ENCODE peak calls at places on chromosomes 7 and 10, in six cellular contexts. T is prostate gland, J is GM23338, E is Panc1, Y is transverse colon, X is K562. M is an unnamed sample.
A peak's percentile ranks its signal among the peaks of the same experiment; 100 is the strongest.

GRCh38 chr10:14369881-14370280 is 39.2 kb upstream of the FRMD4A start:
- DNase-seq in T (no peak), J (no peak), E (no peak), Y (no peak), X (no peak), M (no peak)

GRCh38 chr10:119871881-119872609 is 598 bp downstream of the MCMBP start:
- DNase-seq in T (peak; percentile 33), J (peak; percentile 81), E (no peak), Y (peak; percentile 70), X (peak; percentile 14), M (peak; percentile 65)

GRCh38 chr7:98754041-98754479 is 115.8 kb downstream of the TMEM130 start:
- DNase-seq in T (no peak), J (peak; percentile 91), E (no peak), Y (no peak), X (no peak), M (no peak)

GRCh38 chr7:158829021-158829341 is 328 bp downstream of the ESYT2 start:
- DNase-seq in T (peak; percentile 30), J (peak; percentile 78), E (no peak), Y (no peak), X (no peak), M (peak; percentile 65)

GRCh38 chr10:18793951-18794350 is 134.7 kb downstream of the ARL5B start:
- DNase-seq in T (no peak), J (peak; percentile 54), E (no peak), Y (no peak), X (no peak), M (no peak)

GRCh38 chr7:99525713-99526440 is 21.4 kb downstream of the ZKSCAN5 start:
- DNase-seq in T (no peak), J (peak; percentile 54), E (no peak), Y (peak; percentile 17), X (no peak), M (no peak)

GRCh38 chr7:24572421-24573007 is 738 bp upstream of the PALS2 start:
- DNase-seq in T (peak; percentile 24), J (peak; percentile 21), E (no peak), Y (peak; percentile 30), X (peak; percentile 16), M (no peak)

GRCh38 chr10:109866995-109867635 is 56.2 kb downstream of the XPNPEP1 start:
- DNase-seq in T (no peak), J (no peak), E (no peak), Y (no peak), X (no peak), M (no peak)

GRCh38 chr10:50798297-50798696 is 58.6 kb downstream of the ASAH2B start:
- DNase-seq in T (no peak), J (peak; percentile 31), E (no peak), Y (no peak), X (no peak), M (no peak)

GRCh38 chr7:50798126-50798525 is 15.4 kb upstream of the GRB10 start:
- DNase-seq in T (no peak), J (no peak), E (no peak), Y (no peak), X (no peak), M (no peak)

GRCh38 chr10:49559476-49559875 is 20.6 kb upstream of the ERCC6 start:
- DNase-seq in T (no peak), J (no peak), E (no peak), Y (no peak), X (no peak), M (no peak)

GRCh38 chr10:49560526-49560925 is 21.6 kb upstream of the ERCC6 start:
- DNase-seq in T (no peak), J (no peak), E (no peak), Y (no peak), X (no peak), M (no peak)

GRCh38 chr10:49564461-49565009 is 25.6 kb upstream of the ERCC6 start:
- DNase-seq in T (no peak), J (no peak), E (no peak), Y (no peak), X (no peak), M (no peak)

GRCh38 chr10:49558194-49558593 is 19.3 kb upstream of the ERCC6 start:
- DNase-seq in T (no peak), J (no peak), E (no peak), Y (no peak), X (no peak), M (no peak)

DNA sequence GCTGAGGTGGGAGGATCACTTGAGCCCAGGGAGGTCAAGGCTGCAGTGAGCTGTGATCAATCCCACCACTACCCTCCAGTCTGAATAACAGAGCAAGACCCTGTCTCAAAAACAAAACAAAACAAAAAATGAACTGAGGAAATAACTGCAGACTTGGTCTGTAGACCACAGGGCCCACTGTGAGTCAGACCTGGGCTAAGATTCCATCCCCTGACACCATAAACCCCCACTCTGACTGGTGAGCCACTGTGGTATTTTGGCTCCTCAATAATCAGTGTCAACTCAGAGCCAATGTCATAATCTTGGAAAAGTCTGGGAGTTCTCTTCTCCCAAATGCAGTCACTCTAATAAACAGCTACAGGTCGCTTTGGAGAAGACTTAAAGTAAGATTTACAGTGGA is 24.0 kb upstream of the ERCC6 start:
- DNase-seq in T (no peak), J (no peak), E (no peak), Y (no peak), X (no peak), M (no peak)
- TF ChIP-seq POLR2AphosphoS5 in T (no peak), J (no peak), E (no peak), Y (no peak), X (no peak), M (no peak)

GRCh38 chr10:7700577-7701125 is 2.5 kb upstream of the ITIH2 start:
- DNase-seq in T (no peak), J (no peak), E (no peak), Y (no peak), X (no peak), M (no peak)
- H3K4me1 ChIP-seq in T (no peaks in the 10 kb centered on the region), J (no peaks in the 10 kb centered on the region), E (no peaks in the 10 kb centered on the region), Y (no peaks in the 10 kb centered on the region), X (no peaks in the 10 kb centered on the region), M (no peaks in the 10 kb centered on the region)

DNA sequence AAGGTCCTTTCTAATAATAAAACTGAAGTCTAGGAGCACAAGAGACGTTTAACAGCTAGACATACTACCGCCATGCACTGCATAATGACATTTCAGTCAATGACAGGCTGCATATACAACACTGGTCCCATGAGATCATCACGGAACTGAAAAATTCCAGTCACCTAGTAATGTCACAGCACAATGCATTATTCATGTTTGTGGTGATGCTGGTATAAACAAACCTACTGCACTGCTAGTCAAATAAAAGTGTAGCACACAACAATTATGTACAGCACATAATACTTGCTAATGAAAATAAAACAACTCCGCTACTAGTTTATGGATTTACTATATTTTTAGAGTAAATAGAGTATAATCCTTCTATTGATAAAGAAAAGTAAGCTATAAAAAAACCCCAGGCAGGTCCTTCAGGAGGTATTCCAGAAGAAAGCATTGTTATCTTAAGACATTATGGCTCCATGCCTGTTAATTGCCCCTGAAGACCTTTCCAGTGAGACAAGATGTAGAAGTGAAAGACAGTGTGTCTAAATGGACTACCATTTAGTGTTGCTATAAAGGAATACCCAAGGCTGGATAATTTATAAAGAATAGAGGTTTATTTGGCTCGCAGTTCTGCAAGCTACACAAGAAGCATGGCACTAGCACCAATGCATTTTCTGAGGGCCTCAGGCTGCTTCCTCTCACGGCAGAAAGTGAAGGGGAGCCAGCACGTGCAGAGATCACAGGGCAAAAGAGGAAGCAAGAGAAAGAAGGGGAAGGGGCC is 47.1 kb downstream of the HIBADH start:
- DNase-seq in T (no peak), J (no peak), E (no peak), Y (no peak), X (no peak), M (no peak)
- TF ChIP-seq POLR2AphosphoS5 in T (no peak), J (no peak), E (no peak), Y (no peak), X (no peak), M (no peak)

DNA sequence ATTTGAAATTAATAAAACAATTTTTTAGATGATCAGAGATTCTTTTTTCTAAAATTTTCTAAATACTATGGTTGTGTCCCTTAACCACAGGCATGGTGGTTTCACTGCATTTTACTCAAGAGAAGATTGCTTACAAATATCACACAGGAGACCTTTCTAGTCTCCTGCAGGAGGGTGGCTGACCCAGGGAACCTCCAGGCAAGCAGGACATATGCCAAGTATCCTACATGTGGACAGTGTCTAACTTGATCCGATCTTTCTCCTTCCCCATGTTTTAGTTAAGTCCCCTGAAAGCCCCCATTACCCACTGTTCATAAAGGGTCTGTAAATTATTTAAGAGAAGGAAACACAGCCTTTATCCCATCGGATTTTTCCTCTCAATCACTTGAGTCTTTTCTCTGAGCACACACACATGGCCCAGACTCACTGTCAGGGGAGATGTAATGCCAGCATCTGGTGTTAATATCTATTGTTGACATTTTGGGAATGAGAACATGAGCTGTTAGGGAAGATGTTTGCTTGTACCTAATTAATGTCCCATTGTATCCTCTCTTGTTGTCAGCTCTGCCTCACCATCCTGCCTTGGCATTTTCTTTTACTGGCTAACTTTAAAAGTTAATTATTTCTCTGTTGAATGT is 755.2 kb downstream of the AUTS2 start:
- DNase-seq in T (no peak), J (no peak), E (no peak), Y (no peak), X (no peak), M (no peak)
- H3K4me1 ChIP-seq in T (peaks cover 4% of the 10 kb centered on the region), J (peaks cover 11% of the 10 kb centered on the region), E (no peaks in the 10 kb centered on the region), Y (peaks cover 8% of the 10 kb centered on the region), X (no peaks in the 10 kb centered on the region), M (peaks cover 26% of the 10 kb centered on the region)

DNA sequence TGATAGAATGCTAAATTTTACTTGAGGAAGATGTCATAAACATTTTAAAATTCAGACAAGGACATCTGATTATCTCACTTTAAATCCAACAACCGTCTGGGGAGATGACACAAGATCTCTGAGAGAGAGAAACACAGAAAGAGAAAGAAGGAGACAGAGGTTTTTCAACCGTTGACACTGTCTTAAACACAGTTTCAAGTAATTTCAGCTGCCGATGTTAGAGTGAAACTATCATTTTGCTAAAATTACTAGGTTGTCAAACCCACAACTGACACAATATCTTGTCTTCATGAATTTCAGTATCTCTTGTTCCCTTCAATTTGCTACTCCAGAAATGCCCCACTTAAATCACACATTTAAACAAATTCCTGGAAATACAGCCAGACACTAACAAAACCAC is 174.8 kb downstream of the RAPGEF5 start:
- DNase-seq in T (no peak), J (no peak), E (no peak), Y (no peak), X (no peak), M (no peak)
- TF ChIP-seq POLR2AphosphoS5 in T (no peak), J (no peak), E (no peak), Y (no peak), X (no peak), M (no peak)

DNA sequence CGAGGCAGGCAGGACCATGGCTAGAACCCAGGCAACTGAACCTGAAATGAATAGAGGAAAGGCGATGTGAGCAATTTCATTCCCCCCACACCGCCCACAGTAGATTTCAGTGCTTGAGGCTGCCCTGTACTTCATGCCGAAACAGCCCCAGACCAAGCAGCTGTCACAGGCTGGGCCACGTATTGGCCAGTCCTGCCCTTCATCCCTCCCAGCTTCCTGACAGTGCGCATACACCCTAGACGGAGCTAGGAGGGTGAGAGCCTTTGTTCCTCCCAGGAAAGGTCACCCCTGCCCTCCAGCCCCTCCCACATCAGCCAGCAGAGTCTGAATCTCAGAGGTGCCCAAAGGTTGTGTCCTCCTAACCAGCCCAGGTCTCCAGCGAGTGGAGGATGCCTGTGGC is 98.8 kb downstream of the ZMIZ1 start:
- DNase-seq in T (no peak), J (no peak), E (no peak), Y (no peak), X (no peak), M (no peak)
- H3K4me1 ChIP-seq in T (no peaks in the 10 kb centered on the region), J (no peaks in the 10 kb centered on the region), E (peaks cover 10% of the 10 kb centered on the region), Y (peaks cover 3% of the 10 kb centered on the region), X (peaks cover 5% of the 10 kb centered on the region), M (peaks cover 22% of the 10 kb centered on the region)

M was measured in stomach.